ENCODE peak calls at places on chromosomes 4 and X, in seven cellular contexts. T is HCT116, B is K562, C is SK-N-SH, M is GM12878, Z is HepG2, S is H1. U is an unnamed sample.
A peak's percentile ranks its signal among the peaks of the same experiment; 100 is the strongest.

GRCh38 chr4:129146639-129147038 is 50.7 kb downstream of the C4orf33 start:
- DNase-seq in Z (no peak), C (peak; percentile 9), B (no peak), S (no peak), M (no peak), T (no peak), U (no peak)

GRCh38 chrX:53294024-53294648 is 12.8 kb upstream of the IQSEC2 start:
- DNase-seq in T (no peak), C (no peak), B (no peak), S (no peak), M (no peak), Z (no peak), U (no peak)

GRCh38 chrX:40867352-40867751 is 132.0 kb upstream of the MED14 start:
- DNase-seq in C (no peak), B (no peak), Z (peak; percentile 57), M (no peak), T (peak; percentile 8), S (no peak), U (no peak)

GRCh38 chr4:100742045-100742444 is 224.2 kb upstream of the EMCN start:
- DNase-seq in S (no peak), Z (peak; percentile 4), B (no peak), M (no peak), T (peak; percentile 63), C (peak; percentile 5), U (no peak)

GRCh38 chr4:101291198-101291597 is 56.1 kb downstream of the PPP3CA start:
- DNase-seq in S (no peak), B (no peak), Z (no peak), C (no peak), M (no peak), T (no peak), U (no peak)

GRCh38 chr4:183591301-183591700 is 67.7 kb downstream of the RWDD4 start:
- DNase-seq in T (no peak), Z (no peak), S (no peak), M (no peak), B (no peak), C (no peak), U (no peak)

GRCh38 chrX:85111347-85111746 is 107.7 kb downstream of the APOOL start:
- DNase-seq in Z (no peak), T (no peak), C (peak; percentile 4), M (no peak), S (no peak), B (peak; percentile 14), U (no peak)

GRCh38 chr4:185210102-185210981 is 944 bp downstream of the SNX25 start:
- DNase-seq in B (peak; percentile 52), M (no peak), Z (peak; percentile 13), T (no peak), C (peak; percentile 82), S (peak; percentile 71), U (no peak)

GRCh38 chrX:20320461-20321159 is 53.9 kb upstream of the RPS6KA3 start:
- DNase-seq in B (no peak), Z (peak; percentile 90), M (peak; percentile 57), C (no peak), S (no peak), T (no peak), U (no peak)

GRCh38 chr4:55127521-55127920 is 2.1 kb upstream of the KDR start:
- DNase-seq in M (no peak), T (no peak), S (no peak), Z (no peak), B (no peak), C (no peak), U (no peak)

GRCh38 chrX:125894947-125895346 is 271.1 kb downstream of the DCAF12L2 start:
- DNase-seq in T (no peak), Z (no peak), B (no peak), C (no peak), S (no peak), M (no peak), U (no peak)

GRCh38 chrX:30652527-30653414 is 452 bp upstream of the GK start:
- DNase-seq in S (peak; percentile 93), C (peak; percentile 93), B (peak; percentile 95), M (peak; percentile 64), T (peak; percentile 69), Z (peak; percentile 85), U (no peak)

GRCh38 chr4:56757821-56758400 is 63.6 kb downstream of the SPINK2 start:
- DNase-seq in B (no peak), M (peak; percentile 82), C (no peak), Z (peak; percentile 47), T (peak; percentile 70), S (peak; percentile 55), U (peak; percentile 69)

GRCh38 chrX:97397371-97397770 is 513.7 kb downstream of the RPA4 start:
- DNase-seq in Z (no peak), C (no peak), B (no peak), S (no peak), M (no peak), T (no peak), U (no peak)

GRCh38 chr4:1344696-1345095 is 2.3 kb upstream of the UVSSA start:
- DNase-seq in B (no peak), Z (no peak), S (no peak), C (no peak), M (no peak), T (no peak), U (no peak)

GRCh38 chr4:51906167-51906647 is 63.3 kb downstream of the DCUN1D4 start:
- DNase-seq in B (no peak), Z (no peak), M (peak; percentile 69), T (no peak), S (no peak), C (no peak), U (no peak)

GRCh38 chr4:159042097-159042605 is 60.7 kb upstream of the RAPGEF2 start:
- DNase-seq in B (peak; percentile 51), Z (no peak), M (no peak), T (no peak), S (no peak), C (peak; percentile 73), U (no peak)
- TF ChIP-seq SIN3A in B (no peak), Z (no peak), M (no peak), T (no peak), S (no peak), C (no peak), U (no peak)

GRCh38 chr4:8227201-8227770 is 28.2 kb downstream of the SH3TC1 start:
- DNase-seq in S (no peak), B (no peak), M (no peak), T (no peak), Z (no peak), C (no peak), U (no peak)

GRCh38 chr4:8225290-8225625 is 26.2 kb downstream of the SH3TC1 start:
- DNase-seq in B (no peak), Z (no peak), M (no peak), S (no peak), C (no peak), T (no peak), U (no peak)

GRCh38 chr4:8225704-8226443 is 26.8 kb downstream of the SH3TC1 start:
- DNase-seq in T (no peak), B (no peak), S (no peak), M (no peak), C (peak; percentile 71), Z (peak; percentile 73), U (no peak)

GRCh38 chr4:8222609-8223391 is 23.7 kb downstream of the SH3TC1 start:
- DNase-seq in B (no peak), T (no peak), C (peak; percentile 72), Z (no peak), M (no peak), S (no peak), U (no peak)

DNA sequence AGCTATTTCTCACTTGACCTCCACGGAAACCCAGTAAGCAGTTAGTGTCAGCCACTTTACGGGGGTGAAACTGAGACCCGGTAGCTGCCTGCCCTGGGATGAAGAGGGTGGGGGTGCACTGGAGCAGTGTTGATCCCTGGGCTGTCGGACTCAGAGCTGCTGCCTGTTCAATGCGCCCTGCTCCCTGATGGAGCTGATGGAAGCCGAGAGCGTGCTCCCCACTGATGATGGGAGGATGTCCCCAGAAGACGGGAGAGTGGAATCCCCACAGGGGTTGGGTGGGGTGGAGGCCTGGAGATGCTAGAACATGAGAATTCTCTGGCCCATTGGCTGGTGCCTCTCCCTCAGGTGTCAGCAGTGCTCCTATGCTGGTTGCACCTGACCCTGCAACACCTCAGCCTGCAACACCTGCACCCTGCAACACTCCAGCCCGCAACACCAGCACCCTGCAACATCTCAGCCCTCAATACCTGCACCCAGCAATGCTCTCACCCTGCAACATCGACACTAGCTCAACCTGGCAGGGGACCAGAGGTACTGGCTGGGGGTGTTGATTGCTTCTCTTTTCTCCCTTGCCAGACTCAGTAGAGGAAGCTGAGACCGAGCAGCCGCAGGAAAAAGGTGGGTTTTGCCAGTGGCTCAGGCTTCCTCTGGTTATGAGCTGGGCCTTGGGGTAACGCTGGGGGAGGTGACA is 25.7 kb downstream of the SH3TC1 start:
- DNase-seq in T (no peak), C (no peak), M (no peak), Z (no peak), S (no peak), B (no peak), U (no peak)
- H3K27ac ChIP-seq in T (no peak overlapping the region), C (no peak overlapping the region), M (no peak overlapping the region), Z (peak overlapping the region; percentile 75), S (no peak overlapping the region), B (no peak overlapping the region), U (no peak overlapping the region)

DNA sequence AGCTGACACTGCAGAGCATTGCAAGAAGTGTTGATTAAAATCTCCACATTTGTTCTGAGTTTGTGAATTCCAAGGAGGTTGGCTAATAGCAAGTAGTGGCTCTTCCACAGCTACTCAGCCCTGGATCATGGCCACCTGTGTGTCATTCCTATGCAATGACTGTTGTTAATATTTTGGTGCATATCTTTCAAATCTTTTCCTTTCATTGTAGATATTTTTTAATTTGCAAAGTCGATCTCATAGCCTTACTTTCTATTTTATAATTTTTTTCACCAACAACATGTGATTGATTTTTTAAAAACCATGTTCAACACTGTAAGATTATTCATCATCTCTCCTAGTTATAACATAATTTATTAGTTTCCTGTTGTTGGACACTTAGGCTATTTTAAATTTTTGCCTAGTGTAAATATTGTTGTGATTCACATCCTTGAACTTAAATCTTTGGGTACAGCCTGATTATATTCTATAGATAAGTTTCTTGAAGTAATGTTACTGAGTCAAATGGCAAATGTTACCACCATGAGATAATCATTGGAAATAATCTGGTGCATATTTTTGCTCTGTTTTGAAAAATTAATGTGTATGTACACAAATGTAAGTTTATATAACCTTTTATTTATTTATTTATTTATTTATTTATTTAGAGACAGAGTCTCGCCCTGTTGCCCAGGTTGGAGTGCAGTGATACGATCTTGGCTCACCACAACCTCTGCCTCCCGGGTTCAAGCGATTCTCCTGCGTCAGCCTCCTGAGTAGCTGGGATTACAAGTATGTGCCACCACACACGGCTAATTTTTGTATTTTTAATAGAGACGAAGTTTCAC is 17.1 kb upstream of the ARHGAP10 start:
- DNase-seq in S (no peak), C (no peak), T (no peak), M (no peak), B (no peak), Z (no peak), U (peak; percentile 65)
- TF ChIP-seq SIN3A in S (no peak), C (no peak), T (no peak), M (no peak), B (no peak), Z (no peak), U (no peak)

DNA sequence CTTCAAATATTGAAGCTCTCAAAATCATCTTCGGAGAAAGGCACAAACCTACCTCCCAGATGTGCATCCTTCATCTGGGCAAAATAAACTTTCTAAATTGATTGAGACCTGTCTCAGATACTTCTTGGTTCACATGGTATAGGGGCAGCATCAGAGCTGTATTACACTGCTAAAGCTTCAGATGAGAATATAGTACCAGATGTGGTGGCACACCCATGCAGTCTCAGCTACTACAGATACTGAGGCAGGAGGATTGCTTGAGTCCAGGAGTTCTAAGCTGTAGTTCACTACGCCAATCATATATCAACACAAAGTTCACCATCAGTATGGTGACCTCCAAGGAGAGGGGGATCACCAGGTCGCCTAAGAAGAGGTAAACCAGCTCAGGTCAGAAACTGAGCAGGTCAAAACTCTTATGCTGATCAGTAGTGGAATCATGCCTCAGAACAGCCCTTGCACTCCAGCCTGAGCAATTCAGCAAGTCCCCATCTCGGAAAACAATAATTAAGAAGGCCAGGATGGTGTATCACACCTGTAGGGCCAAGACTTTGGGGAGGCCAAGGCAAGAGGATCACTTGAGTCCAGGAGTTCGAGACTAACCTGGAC is 22.0 kb downstream of the ELF2 start:
- DNase-seq in Z (no peak), B (no peak), C (no peak), M (no peak), S (no peak), T (no peak), U (no peak)
- H3K27ac ChIP-seq in Z (no peak overlapping the region), B (peak overlapping the region; percentile 55), C (no peak overlapping the region), M (no peak overlapping the region), S (peak overlapping the region; percentile 78), T (no peak overlapping the region), U (no peak overlapping the region)

U was measured in Panc1.